ENCODE peak calls at places on chromosomes 3 and 15, in eight cellular contexts. One of them, this sample, is unnamed.

GRCh38 chr3:17753271-17753992 is 11.0 kb upstream of the TBC1D5 start:
- DNase-seq in glutamatergic neuron: no peak
- DNase-seq in T47D: no peak
- DNase-seq in EL: no peak
- DNase-seq in thoracic aorta: no peak
- DNase-seq in HS-27A: no peak
- DNase-seq in natural killer cell treated with Interleukin-12 subunit alpha and Interleukin-12 subunit beta and Interleukin-15 and Interleukin-18, amount 100 ng/mL, for 72 hours: no peak
- DNase-seq in pons: no peak
- DNase-seq in this sample: no peak

GRCh38 chr3:143119974-143120715 is 574 bp downstream of the CHST2 start:
- DNase-seq in glutamatergic neuron: peak
- DNase-seq in T47D: no peak
- DNase-seq in EL: peak
- DNase-seq in thoracic aorta: no peak
- DNase-seq in HS-27A: no peak
- DNase-seq in natural killer cell treated with Interleukin-12 subunit alpha and Interleukin-12 subunit beta and Interleukin-15 and Interleukin-18, amount 100 ng/mL, for 72 hours: peak
- DNase-seq in pons: no peak
- DNase-seq in this sample: peak

GRCh38 chr15:62103431-62103830 is 36.7 kb downstream of the C2CD4A start:
- DNase-seq in glutamatergic neuron: no peak
- DNase-seq in T47D: no peak
- DNase-seq in EL: no peak
- DNase-seq in thoracic aorta: no peak
- DNase-seq in HS-27A: no peak
- DNase-seq in natural killer cell treated with Interleukin-12 subunit alpha and Interleukin-12 subunit beta and Interleukin-15 and Interleukin-18, amount 100 ng/mL, for 72 hours: no peak
- DNase-seq in pons: no peak
- DNase-seq in this sample: no peak

GRCh38 chr3:194139085-194139976 is 3.4 kb downstream of the HES1 start:
- DNase-seq in glutamatergic neuron: no peak
- DNase-seq in T47D: peak
- DNase-seq in EL: peak
- DNase-seq in thoracic aorta: no peak
- DNase-seq in HS-27A: no peak
- DNase-seq in natural killer cell treated with Interleukin-12 subunit alpha and Interleukin-12 subunit beta and Interleukin-15 and Interleukin-18, amount 100 ng/mL, for 72 hours: no peak
- DNase-seq in pons: no peak
- DNase-seq in this sample: peak

GRCh38 chr3:129316121-129317013 is 37.7 kb downstream of the HMCES start:
- DNase-seq in glutamatergic neuron: peak
- DNase-seq in T47D: peak
- DNase-seq in EL: peak
- DNase-seq in thoracic aorta: peak
- DNase-seq in HS-27A: peak
- DNase-seq in natural killer cell treated with Interleukin-12 subunit alpha and Interleukin-12 subunit beta and Interleukin-15 and Interleukin-18, amount 100 ng/mL, for 72 hours: peak
- DNase-seq in pons: peak
- DNase-seq in this sample: peak

GRCh38 chr3:147773236-147773635 is 364.1 kb downstream of the ZIC1 start:
- DNase-seq in glutamatergic neuron: no peak
- DNase-seq in T47D: no peak
- DNase-seq in EL: peak
- DNase-seq in thoracic aorta: no peak
- DNase-seq in HS-27A: no peak
- DNase-seq in natural killer cell treated with Interleukin-12 subunit alpha and Interleukin-12 subunit beta and Interleukin-15 and Interleukin-18, amount 100 ng/mL, for 72 hours: no peak
- DNase-seq in pons: no peak
- DNase-seq in this sample: no peak

GRCh38 chr3:66993082-66993481 is 5.0 kb upstream of the KBTBD8 start:
- DNase-seq in glutamatergic neuron: no peak
- DNase-seq in T47D: no peak
- DNase-seq in EL: no peak
- DNase-seq in thoracic aorta: no peak
- DNase-seq in HS-27A: no peak
- DNase-seq in natural killer cell treated with Interleukin-12 subunit alpha and Interleukin-12 subunit beta and Interleukin-15 and Interleukin-18, amount 100 ng/mL, for 72 hours: no peak
- DNase-seq in pons: no peak
- DNase-seq in this sample: no peak

GRCh38 chr3:165837058-165837525 is at the start of gene BCHE:
- DNase-seq in glutamatergic neuron: peak
- DNase-seq in T47D: no peak
- DNase-seq in EL: no peak
- DNase-seq in thoracic aorta: no peak
- DNase-seq in HS-27A: no peak
- DNase-seq in natural killer cell treated with Interleukin-12 subunit alpha and Interleukin-12 subunit beta and Interleukin-15 and Interleukin-18, amount 100 ng/mL, for 72 hours: no peak
- DNase-seq in pons: peak
- DNase-seq in this sample: peak

GRCh38 chr3:194941956-194942483 is 256.3 kb downstream of the FAM43A start:
- DNase-seq in glutamatergic neuron: no peak
- DNase-seq in T47D: no peak
- DNase-seq in EL: no peak
- DNase-seq in thoracic aorta: no peak
- DNase-seq in HS-27A: no peak
- DNase-seq in natural killer cell treated with Interleukin-12 subunit alpha and Interleukin-12 subunit beta and Interleukin-15 and Interleukin-18, amount 100 ng/mL, for 72 hours: no peak
- DNase-seq in pons: no peak
- DNase-seq in this sample: no peak

GRCh38 chr3:193011956-193012355 is 94.3 kb upstream of the MB21D2 start:
- DNase-seq in glutamatergic neuron: no peak
- DNase-seq in T47D: no peak
- DNase-seq in EL: no peak
- DNase-seq in thoracic aorta: no peak
- DNase-seq in HS-27A: no peak
- DNase-seq in natural killer cell treated with Interleukin-12 subunit alpha and Interleukin-12 subunit beta and Interleukin-15 and Interleukin-18, amount 100 ng/mL, for 72 hours: no peak
- DNase-seq in pons: no peak
- DNase-seq in this sample: no peak

GRCh38 chr3:23723930-23724329 is 81.8 kb upstream of the UBE2E1 start:
- DNase-seq in glutamatergic neuron: no peak
- DNase-seq in T47D: no peak
- DNase-seq in EL: no peak
- DNase-seq in thoracic aorta: no peak
- DNase-seq in HS-27A: no peak
- DNase-seq in natural killer cell treated with Interleukin-12 subunit alpha and Interleukin-12 subunit beta and Interleukin-15 and Interleukin-18, amount 100 ng/mL, for 72 hours: no peak
- DNase-seq in pons: peak
- DNase-seq in this sample: no peak

GRCh38 chr3:157585386-157585785 is 82.2 kb upstream of the VEPH1 start:
- DNase-seq in glutamatergic neuron: no peak
- DNase-seq in T47D: no peak
- DNase-seq in EL: no peak
- DNase-seq in thoracic aorta: no peak
- DNase-seq in HS-27A: no peak
- DNase-seq in natural killer cell treated with Interleukin-12 subunit alpha and Interleukin-12 subunit beta and Interleukin-15 and Interleukin-18, amount 100 ng/mL, for 72 hours: no peak
- DNase-seq in pons: no peak
- DNase-seq in this sample: no peak

GRCh38 chr3:39639344-39640236 is 169.8 kb upstream of the MYRIP start:
- DNase-seq in glutamatergic neuron: no peak
- DNase-seq in T47D: no peak
- DNase-seq in EL: peak
- DNase-seq in thoracic aorta: peak
- DNase-seq in HS-27A: peak
- DNase-seq in natural killer cell treated with Interleukin-12 subunit alpha and Interleukin-12 subunit beta and Interleukin-15 and Interleukin-18, amount 100 ng/mL, for 72 hours: no peak
- DNase-seq in pons: peak
- DNase-seq in this sample: peak

GRCh38 chr3:151351216-151351615 is 21.9 kb upstream of the P2RY13 start:
- DNase-seq in glutamatergic neuron: no peak
- DNase-seq in T47D: no peak
- DNase-seq in EL: no peak
- DNase-seq in thoracic aorta: no peak
- DNase-seq in HS-27A: no peak
- DNase-seq in natural killer cell treated with Interleukin-12 subunit alpha and Interleukin-12 subunit beta and Interleukin-15 and Interleukin-18, amount 100 ng/mL, for 72 hours: no peak
- DNase-seq in pons: peak
- DNase-seq in this sample: no peak

GRCh38 chr15:52714968-52715367 is 35.8 kb upstream of the ATOSA start:
- DNase-seq in glutamatergic neuron: no peak
- DNase-seq in T47D: no peak
- DNase-seq in EL: no peak
- DNase-seq in thoracic aorta: no peak
- DNase-seq in HS-27A: no peak
- DNase-seq in natural killer cell treated with Interleukin-12 subunit alpha and Interleukin-12 subunit beta and Interleukin-15 and Interleukin-18, amount 100 ng/mL, for 72 hours: no peak
- DNase-seq in pons: no peak
- DNase-seq in this sample: no peak